ENCODE peak calls at places on chromosomes 6 and 20, in five cellular contexts. W is neural progenitor cell, A is HepG2, J is right cardiac atrium, V is cardiac muscle cell. U is an unnamed sample.

GRCh38 chr6:156280131-156280530 is 497.0 kb upstream of the ARID1B start:
- DNase-seq in W (no peak), J (no peak), A (no peak), V (no peak), U (no peak)

GRCh38 chr20:62367136-62367482 is at the start of gene LAMA5:
- DNase-seq in J (peak; percentile 88), W (peak; percentile 93), V (peak; percentile 34), A (peak; percentile 55), U (no peak)

GRCh38 chr20:46279104-46279503 is 29.2 kb downstream of the CDH22 start:
- DNase-seq in A (no peak), W (no peak), V (no peak), J (no peak), U (no peak)

GRCh38 chr20:53623454-53624206 is 30.0 kb upstream of the ZNF217 start:
- DNase-seq in J (peak; percentile 86), W (peak; percentile 54), V (peak; percentile 82), A (peak; percentile 77), U (no peak)

GRCh38 chr20:52426856-52427255 is 235.3 kb upstream of the ZFP64 start:
- DNase-seq in A (no peak), V (no peak), W (no peak), J (no peak), U (no peak)

GRCh38 chr6:842141-842540 is 149.2 kb upstream of the EXOC2 start:
- DNase-seq in W (no peak), V (no peak), A (no peak), J (peak; percentile 55), U (no peak)

GRCh38 chr20:34448517-34448916 is 67.7 kb upstream of the DYNLRB1 start:
- DNase-seq in A (no peak), J (no peak), V (no peak), W (no peak), U (no peak)

GRCh38 chr6:152980656-152981055 is 2.2 kb downstream of the FBXO5 start:
- DNase-seq in J (no peak), W (no peak), A (no peak), V (no peak), U (no peak)

GRCh38 chr6:107460074-107460631 is 789 bp upstream of the PDSS2 start:
- DNase-seq in A (no peak), J (no peak), W (no peak), V (peak; percentile 45), U (no peak)

GRCh38 chr20:15708984-15709598 is 864.2 kb downstream of the KIF16B start:
- DNase-seq in V (peak; percentile 32), A (peak; percentile 52), W (peak; percentile 74), J (peak; percentile 81), U (no peak)

GRCh38 chr6:170080828-170081368 is 210.0 kb downstream of the DLL1 start:
- DNase-seq in V (no peak), A (no peak), W (peak; percentile 84), J (no peak), U (no peak)

GRCh38 chr6:84866715-84867114 is 102.3 kb upstream of the TBX18 start:
- DNase-seq in V (peak; percentile 45), A (no peak), J (no peak), W (no peak), U (no peak)

GRCh38 chr6:154329350-154330170 is 27.0 kb downstream of the IPCEF1 start:
- DNase-seq in V (no peak), W (peak; percentile 5), A (no peak), J (no peak), U (no peak)

GRCh38 chr6:33163540-33163939 is 28.7 kb downstream of the COL11A2 start:
- DNase-seq in W (no peak), V (no peak), J (no peak), A (no peak), U (no peak)

GRCh38 chr6:20548264-20548663 is 14.0 kb downstream of the CDKAL1 start:
- DNase-seq in W (no peak), J (no peak), A (no peak), V (no peak), U (no peak)

GRCh38 chr20:49889943-49890650 is 25.2 kb downstream of the SPATA2 start:
- DNase-seq in A (no peak), W (no peak), J (no peak), V (no peak), U (no peak)

GRCh38 chr6:75531174-75531573 is 37.6 kb upstream of the FILIP1 start:
- DNase-seq in W (no peak), V (no peak), J (no peak), A (no peak), U (no peak)

GRCh38 chr20:51525241-51526104 is 17.0 kb downstream of the NFATC2 start:
- DNase-seq in A (no peak), J (peak; percentile 67), V (no peak), W (no peak), U (no peak)

GRCh38 chr6:29757701-29758293 is 34.6 kb downstream of the HLA-F start:
- DNase-seq in J (no peak), W (no peak), V (no peak), A (no peak), U (no peak)

GRCh38 chr20:37969949-37970855 is 63.1 kb downstream of the TTI1 start:
- DNase-seq in A (no peak), J (no peak), V (no peak), W (no peak), U (peak; percentile 34)

GRCh38 chr6:2310042-2310441 is 64.6 kb upstream of the GMDS start:
- DNase-seq in J (no peak), V (no peak), A (no peak), W (no peak), U (no peak)

GRCh38 chr20:35551485-35551884 is 9.6 kb downstream of the ERGIC3 start:
- DNase-seq in J (peak; percentile 69), A (no peak), W (no peak), V (peak; percentile 35), U (no peak)

GRCh38 chr20:7375905-7376304 is 564.4 kb downstream of the HAO1 start:
- DNase-seq in J (no peak), W (peak; percentile 50), V (peak; percentile 47), A (peak; percentile 29), U (no peak)

GRCh38 chr6:20574355-20574754 is 40.1 kb downstream of the CDKAL1 start:
- DNase-seq in A (no peak), V (no peak), J (no peak), W (no peak), U (no peak)

GRCh38 chr6:111938710-111939109 is 65.5 kb upstream of the FYN start:
- DNase-seq in V (peak; percentile 32), W (no peak), A (peak; percentile 35), J (no peak), U (no peak)

GRCh38 chr6:170117111-170117972 is 173.5 kb downstream of the DLL1 start:
- DNase-seq in A (no peak), W (no peak), J (peak; percentile 29), V (no peak), U (peak; percentile 64)

GRCh38 chr6:87054143-87054833 is 40.6 kb downstream of the CGA start:
- DNase-seq in A (no peak), J (no peak), W (no peak), V (no peak), U (no peak)
- H3K4me1 ChIP-seq in A (no peaks in the 10 kb centered on the region), J (no peaks in the 10 kb centered on the region), W (no peaks in the 10 kb centered on the region), V (no peaks in the 10 kb centered on the region), U (no peaks in the 10 kb centered on the region)

GRCh38 chr6:118578617-118579016 is 30.5 kb downstream of the PLN start:
- DNase-seq in A (no peak), J (no peak), V (no peak), W (no peak), U (no peak)
- H3K9me3 ChIP-seq in A (peaks cover 29% of the 10 kb centered on the region), J (peaks cover 2% of the 10 kb centered on the region), V (no peaks in the 10 kb centered on the region), W (no peaks in the 10 kb centered on the region), U (peaks cover 22% of the 10 kb centered on the region)

GRCh38 chr20:1377341-1377871 is 15.4 kb downstream of the FKBP1A start:
- DNase-seq in W (no peak), J (no peak), A (no peak), V (no peak), U (no peak)
- H3K4me1 ChIP-seq in W (peaks cover 12% of the 10 kb centered on the region), J (peaks cover 31% of the 10 kb centered on the region), A (peaks cover 54% of the 10 kb centered on the region), V (peaks cover 3% of the 10 kb centered on the region), U (peaks cover 79% of the 10 kb centered on the region)

DNA sequence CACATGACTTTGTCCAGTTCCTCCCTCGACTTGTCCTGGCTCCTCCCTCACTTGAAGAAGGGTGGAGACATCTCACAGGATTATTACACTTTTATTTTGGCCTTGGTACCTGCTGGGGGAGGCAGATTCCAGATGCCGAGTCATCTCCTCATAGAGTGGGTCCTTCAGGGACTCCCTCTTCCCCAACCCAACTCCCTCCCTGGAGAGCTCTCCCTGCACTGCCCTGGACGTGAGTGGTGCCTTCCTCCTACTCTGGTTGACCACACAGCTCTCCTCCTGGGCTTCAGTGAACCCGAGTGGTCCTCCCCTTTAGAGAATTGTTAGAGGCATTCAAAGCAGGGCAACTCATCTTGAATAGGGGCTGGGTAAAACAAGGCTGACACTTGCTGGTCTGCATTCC is 40.9 kb upstream of the MC3R start:
- DNase-seq in V (no peak), J (no peak), A (no peak), W (no peak), U (no peak)
- H3K9me3 ChIP-seq in V (peaks cover 3% of the 10 kb centered on the region), J (no peaks in the 10 kb centered on the region), A (no peaks in the 10 kb centered on the region), W (no peaks in the 10 kb centered on the region), U (no peaks in the 10 kb centered on the region)